ENCODE peak calls at places on chromosomes 4 and X, in nine cellular contexts. One of them, this sample, is unnamed. For H3K9me3, the result is how much of the 10 kb centered on the place peaks cover.

GRCh38 chr4:88018471-88018870 is 11.0 kb downstream of the PKD2 start:
- DNase-seq in PC-3: no peak
- DNase-seq in HCT116: no peak
- DNase-seq in colonic mucosa: no peak
- DNase-seq in heart right ventricle: no peak
- DNase-seq in A673: no peak
- DNase-seq in psoas muscle: peak
- DNase-seq in WERI-Rb-1: no peak
- DNase-seq in A549: no peak
- DNase-seq in this sample: no peak

GRCh38 chr4:10117424-10118354 is 1.1 kb upstream of the WDR1 start:
- DNase-seq in WERI-Rb-1: no peak
- DNase-seq in psoas muscle: no peak
- DNase-seq in A549: no peak
- DNase-seq in heart right ventricle: no peak
- DNase-seq in A673: no peak
- DNase-seq in PC-3: no peak
- DNase-seq in colonic mucosa: peak
- DNase-seq in HCT116: no peak
- DNase-seq in this sample: peak

GRCh38 chr4:75514949-75515612 is 808 bp downstream of the THAP6 start:
- DNase-seq in psoas muscle: no peak
- DNase-seq in A673: no peak
- DNase-seq in PC-3: no peak
- DNase-seq in WERI-Rb-1: peak
- DNase-seq in HCT116: no peak
- DNase-seq in heart right ventricle: no peak
- DNase-seq in colonic mucosa: peak
- DNase-seq in A549: no peak
- DNase-seq in this sample: peak

GRCh38 chr4:151324124-151324448 is 1.3 kb downstream of the SH3D19 start:
- DNase-seq in HCT116: no peak
- DNase-seq in heart right ventricle: no peak
- DNase-seq in A549: no peak
- DNase-seq in PC-3: no peak
- DNase-seq in WERI-Rb-1: no peak
- DNase-seq in psoas muscle: no peak
- DNase-seq in A673: no peak
- DNase-seq in colonic mucosa: no peak
- DNase-seq in this sample: no peak

GRCh38 chrX:15391850-15392249 is 7.6 kb upstream of the VEGFD start:
- DNase-seq in colonic mucosa: no peak
- DNase-seq in WERI-Rb-1: no peak
- DNase-seq in psoas muscle: no peak
- DNase-seq in A549: no peak
- DNase-seq in PC-3: no peak
- DNase-seq in A673: no peak
- DNase-seq in HCT116: no peak
- DNase-seq in heart right ventricle: no peak
- DNase-seq in this sample: no peak

GRCh38 chr4:157005193-157005592 is 33.6 kb upstream of the PDGFC start:
- DNase-seq in colonic mucosa: no peak
- DNase-seq in A549: no peak
- DNase-seq in PC-3: no peak
- DNase-seq in HCT116: no peak
- DNase-seq in psoas muscle: no peak
- DNase-seq in A673: no peak
- DNase-seq in heart right ventricle: no peak
- DNase-seq in WERI-Rb-1: no peak
- DNase-seq in this sample: no peak

GRCh38 chr4:128590034-128590740 is 219.3 kb upstream of the JADE1 start:
- DNase-seq in A673: peak
- DNase-seq in WERI-Rb-1: peak
- DNase-seq in heart right ventricle: no peak
- DNase-seq in colonic mucosa: no peak
- DNase-seq in A549: no peak
- DNase-seq in PC-3: no peak
- DNase-seq in psoas muscle: no peak
- DNase-seq in HCT116: no peak
- DNase-seq in this sample: no peak

GRCh38 chr4:3856604-3857204 is 90.5 kb downstream of the ADRA2C start:
- DNase-seq in colonic mucosa: no peak
- DNase-seq in A673: no peak
- DNase-seq in PC-3: no peak
- DNase-seq in HCT116: no peak
- DNase-seq in heart right ventricle: no peak
- DNase-seq in psoas muscle: no peak
- DNase-seq in WERI-Rb-1: no peak
- DNase-seq in A549: no peak
- DNase-seq in this sample: no peak

GRCh38 chr4:156594619-156595018 is 377.0 kb downstream of the PDGFC start:
- DNase-seq in colonic mucosa: peak
- DNase-seq in heart right ventricle: peak
- DNase-seq in psoas muscle: peak
- DNase-seq in HCT116: no peak
- DNase-seq in PC-3: peak
- DNase-seq in WERI-Rb-1: peak
- DNase-seq in A549: no peak
- DNase-seq in A673: peak
- DNase-seq in this sample: no peak

GRCh38 chr4:126718161-126718560 is 914.6 kb upstream of the INTU start:
- DNase-seq in A549: no peak
- DNase-seq in HCT116: no peak
- DNase-seq in PC-3: no peak
- DNase-seq in psoas muscle: no peak
- DNase-seq in heart right ventricle: no peak
- DNase-seq in colonic mucosa: no peak
- DNase-seq in A673: no peak
- DNase-seq in WERI-Rb-1: no peak
- DNase-seq in this sample: no peak

GRCh38 chr4:2795558-2796260 is 2.8 kb downstream of the SH3BP2 start:
- DNase-seq in psoas muscle: peak
- DNase-seq in colonic mucosa: peak
- DNase-seq in A549: no peak
- DNase-seq in heart right ventricle: peak
- DNase-seq in HCT116: no peak
- DNase-seq in WERI-Rb-1: no peak
- DNase-seq in A673: no peak
- DNase-seq in PC-3: no peak
- DNase-seq in this sample: no peak

GRCh38 chr4:55468724-55469123 is 73.0 kb downstream of the TMEM165 start:
- DNase-seq in A673: no peak
- DNase-seq in PC-3: peak
- DNase-seq in heart right ventricle: no peak
- DNase-seq in WERI-Rb-1: no peak
- DNase-seq in psoas muscle: no peak
- DNase-seq in HCT116: peak
- DNase-seq in colonic mucosa: no peak
- DNase-seq in A549: no peak
- DNase-seq in this sample: no peak

GRCh38 chr4:76677571-76678326 is 220.2 kb downstream of the SOWAHB start:
- DNase-seq in colonic mucosa: no peak
- DNase-seq in A549: no peak
- DNase-seq in A673: peak
- DNase-seq in heart right ventricle: no peak
- DNase-seq in WERI-Rb-1: no peak
- DNase-seq in HCT116: no peak
- DNase-seq in PC-3: no peak
- DNase-seq in psoas muscle: no peak
- DNase-seq in this sample: no peak

GRCh38 chr4:76679691-76680090 is 218.3 kb downstream of the SOWAHB start:
- DNase-seq in A673: no peak
- DNase-seq in heart right ventricle: no peak
- DNase-seq in WERI-Rb-1: no peak
- DNase-seq in psoas muscle: no peak
- DNase-seq in A549: no peak
- DNase-seq in HCT116: no peak
- DNase-seq in PC-3: no peak
- DNase-seq in colonic mucosa: no peak
- DNase-seq in this sample: no peak

GRCh38 chr4:76683154-76683553 is 214.8 kb downstream of the SOWAHB start:
- DNase-seq in A549: no peak
- DNase-seq in A673: no peak
- DNase-seq in heart right ventricle: no peak
- DNase-seq in colonic mucosa: no peak
- DNase-seq in PC-3: no peak
- DNase-seq in HCT116: no peak
- DNase-seq in psoas muscle: no peak
- DNase-seq in WERI-Rb-1: no peak
- DNase-seq in this sample: no peak

GRCh38 chr4:76681996-76682395 is 215.9 kb downstream of the SOWAHB start:
- DNase-seq in WERI-Rb-1: no peak
- DNase-seq in colonic mucosa: no peak
- DNase-seq in heart right ventricle: no peak
- DNase-seq in A549: no peak
- DNase-seq in HCT116: no peak
- DNase-seq in PC-3: no peak
- DNase-seq in psoas muscle: no peak
- DNase-seq in A673: no peak
- DNase-seq in this sample: no peak

GRCh38 chr4:76680934-76681333 is 217.0 kb downstream of the SOWAHB start:
- DNase-seq in colonic mucosa: no peak
- DNase-seq in PC-3: no peak
- DNase-seq in HCT116: no peak
- DNase-seq in psoas muscle: no peak
- DNase-seq in A673: no peak
- DNase-seq in A549: no peak
- DNase-seq in WERI-Rb-1: no peak
- DNase-seq in heart right ventricle: no peak
- DNase-seq in this sample: no peak
- TF ChIP-seq CTCF in colonic mucosa: no peak
- TF ChIP-seq CTCF in PC-3: no peak
- TF ChIP-seq CTCF in HCT116: no peak
- TF ChIP-seq CTCF in psoas muscle: no peak
- TF ChIP-seq CTCF in A673: no peak
- TF ChIP-seq CTCF in A549: no peak
- TF ChIP-seq CTCF in WERI-Rb-1: peak
- TF ChIP-seq CTCF in heart right ventricle: no peak
- TF ChIP-seq CTCF in this sample: no peak

GRCh38 chr4:1251773-1252066 is 2.8 kb upstream of the CTBP1 start:
- DNase-seq in HCT116: no peak
- DNase-seq in colonic mucosa: no peak
- DNase-seq in psoas muscle: no peak
- DNase-seq in A673: no peak
- DNase-seq in PC-3: no peak
- DNase-seq in A549: no peak
- DNase-seq in WERI-Rb-1: no peak
- DNase-seq in heart right ventricle: no peak
- DNase-seq in this sample: no peak
- H3K9me3 ChIP-seq in HCT116: under half
- H3K9me3 ChIP-seq in colonic mucosa: under half
- H3K9me3 ChIP-seq in psoas muscle: under half
- H3K9me3 ChIP-seq in A673: half or more
- H3K9me3 ChIP-seq in PC-3: under half
- H3K9me3 ChIP-seq in A549: half or more
- H3K9me3 ChIP-seq in WERI-Rb-1: under half
- H3K9me3 ChIP-seq in heart right ventricle: under half
- H3K9me3 ChIP-seq in this sample: under half

GRCh38 chr4:168587326-168588125 is 90.7 kb downstream of the PALLD start:
- DNase-seq in heart right ventricle: peak
- DNase-seq in psoas muscle: peak
- DNase-seq in colonic mucosa: no peak
- DNase-seq in HCT116: peak
- DNase-seq in A549: peak
- DNase-seq in A673: no peak
- DNase-seq in PC-3: peak
- DNase-seq in WERI-Rb-1: no peak
- DNase-seq in this sample: no peak

GRCh38 chr4:168586926-168587325 is 90.1 kb downstream of the PALLD start:
- DNase-seq in A549: no peak
- DNase-seq in heart right ventricle: no peak
- DNase-seq in HCT116: no peak
- DNase-seq in A673: no peak
- DNase-seq in WERI-Rb-1: no peak
- DNase-seq in PC-3: no peak
- DNase-seq in colonic mucosa: no peak
- DNase-seq in psoas muscle: no peak
- DNase-seq in this sample: no peak

GRCh38 chr4:168585168-168586091 is 88.6 kb downstream of the PALLD start:
- DNase-seq in colonic mucosa: peak
- DNase-seq in A673: peak
- DNase-seq in psoas muscle: peak
- DNase-seq in HCT116: peak
- DNase-seq in PC-3: peak
- DNase-seq in WERI-Rb-1: peak
- DNase-seq in heart right ventricle: peak
- DNase-seq in A549: peak
- DNase-seq in this sample: no peak

GRCh38 chr4:168580228-168580627 is 83.4 kb downstream of the PALLD start:
- DNase-seq in colonic mucosa: no peak
- DNase-seq in psoas muscle: no peak
- DNase-seq in HCT116: no peak
- DNase-seq in WERI-Rb-1: no peak
- DNase-seq in A549: no peak
- DNase-seq in heart right ventricle: no peak
- DNase-seq in A673: no peak
- DNase-seq in PC-3: no peak
- DNase-seq in this sample: no peak

DNA sequence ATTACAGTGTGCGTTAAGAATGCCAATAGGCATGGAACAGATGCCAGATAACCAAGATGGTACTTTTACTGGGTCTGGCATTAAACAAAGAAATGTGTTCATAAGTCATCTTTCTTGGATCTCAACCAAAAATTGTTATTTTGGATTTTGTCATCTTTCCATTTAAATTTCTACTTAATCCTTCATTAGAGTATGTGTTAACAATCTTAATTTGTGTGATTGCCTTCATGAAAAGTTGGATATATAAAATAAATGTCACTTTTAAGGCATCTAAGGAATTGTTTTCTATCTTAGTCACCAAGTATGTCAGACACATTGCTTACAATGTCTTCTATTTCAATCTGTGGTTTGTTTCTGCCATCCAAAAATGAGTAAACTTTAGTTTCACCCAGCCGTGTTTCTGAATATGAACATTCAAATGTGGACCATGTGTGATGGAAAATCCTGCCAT is 87.5 kb downstream of the PALLD start:
- DNase-seq in HCT116: no peak
- DNase-seq in A673: no peak
- DNase-seq in heart right ventricle: no peak
- DNase-seq in A549: no peak
- DNase-seq in WERI-Rb-1: no peak
- DNase-seq in PC-3: peak
- DNase-seq in psoas muscle: no peak
- DNase-seq in colonic mucosa: no peak
- DNase-seq in this sample: no peak
- TF ChIP-seq CTCF in HCT116: no peak
- TF ChIP-seq CTCF in A673: no peak
- TF ChIP-seq CTCF in heart right ventricle: no peak
- TF ChIP-seq CTCF in A549: no peak
- TF ChIP-seq CTCF in WERI-Rb-1: no peak
- TF ChIP-seq CTCF in PC-3: no peak
- TF ChIP-seq CTCF in psoas muscle: no peak
- TF ChIP-seq CTCF in colonic mucosa: no peak
- TF ChIP-seq CTCF in this sample: no peak

DNA sequence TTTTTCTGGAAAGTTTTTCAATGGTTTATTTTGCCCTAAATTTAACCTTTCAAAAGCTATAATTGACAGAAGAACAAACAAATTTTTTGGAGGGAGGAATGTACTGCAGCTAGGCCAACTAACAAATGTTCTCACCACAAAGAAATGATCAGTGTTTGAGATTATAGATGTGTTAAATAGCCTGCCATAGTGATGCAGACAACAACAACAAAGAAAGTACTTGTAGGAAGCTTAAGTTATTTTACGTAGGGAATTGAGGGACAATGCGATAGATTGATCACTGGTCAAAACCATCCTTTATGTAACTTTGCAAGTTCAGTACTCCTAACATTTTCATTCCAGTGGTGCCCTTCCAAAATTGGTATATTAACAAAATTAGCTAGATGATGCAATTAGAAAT is 340.4 kb downstream of the SH3BGRL start:
- DNase-seq in colonic mucosa: no peak
- DNase-seq in A549: no peak
- DNase-seq in psoas muscle: no peak
- DNase-seq in WERI-Rb-1: no peak
- DNase-seq in HCT116: no peak
- DNase-seq in PC-3: no peak
- DNase-seq in heart right ventricle: no peak
- DNase-seq in A673: no peak
- DNase-seq in this sample: no peak
- H3K9me3 ChIP-seq in colonic mucosa: under half
- H3K9me3 ChIP-seq in A549: under half
- H3K9me3 ChIP-seq in psoas muscle: under half
- H3K9me3 ChIP-seq in WERI-Rb-1: under half
- H3K9me3 ChIP-seq in HCT116: under half
- H3K9me3 ChIP-seq in PC-3: under half
- H3K9me3 ChIP-seq in heart right ventricle: under half
- H3K9me3 ChIP-seq in A673: under half
- H3K9me3 ChIP-seq in this sample: under half